ENCODE peak calls at places on chromosomes 13 and 19, in five cellular contexts. N, U, V, Q and E are unnamed samples.

GRCh38 chr13:82248713-82249112 is 1633.6 kb downstream of the SLITRK1 start:
- DNase-seq in Q (no peak), V (no peak), U (no peak), N (no peak), E (no peak)

GRCh38 chr19:47389150-47389556 is 30.2 kb downstream of the MEIS3 start:
- DNase-seq in N (no peak), U (no peak), Q (no peak), V (no peak), E (no peak)

GRCh38 chr19:34474233-34474989 is 7.1 kb upstream of the WTIP start:
- DNase-seq in N (no peak), Q (no peak), V (no peak), U (no peak), E (no peak)

GRCh38 chr19:43760941-43761340 is 6.2 kb upstream of the SMG9 start:
- DNase-seq in N (no peak), U (no peak), Q (no peak), V (no peak), E (no peak)

GRCh38 chr19:47186337-47187022 is 44.5 kb downstream of the BBC3 start:
- DNase-seq in U (no peak), V (no peak), N (no peak), Q (no peak), E (no peak)

GRCh38 chr19:7575426-7576040 is 20.1 kb upstream of the CAMSAP3 start:
- DNase-seq in Q (no peak), U (no peak), V (no peak), N (no peak), E (no peak)

GRCh38 chr19:36110487-36111199 is at the start of gene OVOL3:
- DNase-seq in Q (no peak), U (peak; percentile 60), N (no peak), V (no peak), E (no peak)

GRCh38 chr19:55175117-55175867 is 4.8 kb downstream of the SYT5 start:
- DNase-seq in Q (no peak), V (no peak), N (no peak), U (no peak), E (no peak)

GRCh38 chr19:40921005-40921897 is 39.2 kb upstream of the CYP2A7 start:
- DNase-seq in U (peak; percentile 77), V (no peak), Q (no peak), N (no peak), E (no peak)

GRCh38 chr13:35714096-35714495 is 237.6 kb upstream of the MAB21L1 start:
- DNase-seq in Q (no peak), N (no peak), U (no peak), V (no peak), E (no peak)

GRCh38 chr19:47891923-47892666 is 6.0 kb upstream of the SULT2A1 start:
- DNase-seq in N (no peak), U (peak; percentile 88), Q (no peak), V (peak; percentile 5), E (peak; percentile 4)

GRCh38 chr13:50126378-50127016 is 111.3 kb downstream of the KCNRG start:
- DNase-seq in N (peak; percentile 59), Q (no peak), U (peak; percentile 66), V (no peak), E (no peak)

GRCh38 chr19:44943801-44944249 is 1.8 kb downstream of the APOC4 start:
- DNase-seq in U (no peak), N (no peak), V (peak; percentile 82), Q (no peak), E (no peak)

GRCh38 chr19:1503089-1503924 is 9.5 kb downstream of the ADAMTSL5 start:
- DNase-seq in V (peak; percentile 69), Q (no peak), U (peak; percentile 73), N (peak; percentile 84), E (no peak)

GRCh38 chr19:33469171-33470039 is 52.2 kb downstream of the PEPD start:
- DNase-seq in V (no peak), Q (peak; percentile 60), U (no peak), N (no peak), E (no peak)

GRCh38 chr19:16888629-16889371 is at the start of gene F2RL3:
- DNase-seq in V (peak; percentile 81), U (no peak), Q (no peak), N (no peak), E (peak; percentile 2)

GRCh38 chr13:55437162-55437561 is 1703.6 kb upstream of the PRR20A start:
- DNase-seq in N (no peak), U (no peak), Q (no peak), V (no peak), E (no peak)

GRCh38 chr13:107203146-107203847 is 635.4 kb upstream of the ARGLU1 start:
- DNase-seq in U (peak; percentile 84), Q (no peak), N (peak; percentile 68), V (no peak), E (no peak)

GRCh38 chr19:46841458-46842083 is 9.1 kb downstream of the AP2S1 start:
- DNase-seq in N (peak; percentile 49), V (no peak), Q (peak; percentile 91), U (no peak), E (no peak)

GRCh38 chr19:47433121-47433520 is 13.8 kb upstream of the MEIS3 start:
- DNase-seq in U (no peak), V (no peak), Q (no peak), N (peak; percentile 49), E (no peak)

GRCh38 chr19:4817467-4818277 is 13.8 kb downstream of the TICAM1 start:
- DNase-seq in U (no peak), V (no peak), Q (no peak), N (no peak), E (no peak)

GRCh38 chr19:16628984-16629691 is 1.1 kb upstream of the MED26 start:
- DNase-seq in N (peak; percentile 57), V (peak; percentile 88), U (peak; percentile 26), Q (no peak), E (no peak)

GRCh38 chr19:39778763-39779162 is at the start of gene LEUTX:
- DNase-seq in N (no peak), U (no peak), Q (no peak), V (no peak), E (no peak)

GRCh38 chr19:38650911-38651584 is 3.6 kb downstream of the ACTN4 start:
- DNase-seq in N (no peak), V (peak; percentile 81), Q (no peak), U (no peak), E (peak; percentile 88)
- H3K27ac ChIP-seq in N (peak overlapping the region; percentile 28), V (peak overlapping the region; percentile 96), Q (peak overlapping the region; percentile 81), U (no peak overlapping the region), E (peak overlapping the region; percentile 99)

DNA sequence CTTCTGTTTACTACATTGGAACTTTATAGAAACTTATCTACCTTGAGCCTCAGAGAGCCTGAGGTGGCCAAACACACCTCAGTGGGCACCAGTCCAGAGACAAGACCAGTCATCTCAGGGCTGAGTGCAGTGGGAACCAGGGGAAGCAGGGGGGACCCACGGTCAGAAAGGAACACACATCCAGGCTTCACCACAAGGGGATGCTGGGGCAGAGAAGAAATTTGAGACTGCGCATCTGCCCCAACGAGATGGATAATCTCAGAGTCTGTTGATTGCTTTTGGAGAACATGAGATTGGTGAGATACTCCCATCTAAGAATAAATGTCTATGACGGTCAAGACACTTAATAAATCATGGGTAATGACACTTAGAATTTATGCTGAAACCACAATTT is 98.7 kb downstream of the DOCK9 start:
- DNase-seq in N (no peak), V (no peak), U (no peak), Q (no peak), E (no peak)
- H3K27ac ChIP-seq in N (no peak overlapping the region), V (no peak overlapping the region), U (no peak overlapping the region), Q (no peak overlapping the region), E (no peak overlapping the region)

DNA sequence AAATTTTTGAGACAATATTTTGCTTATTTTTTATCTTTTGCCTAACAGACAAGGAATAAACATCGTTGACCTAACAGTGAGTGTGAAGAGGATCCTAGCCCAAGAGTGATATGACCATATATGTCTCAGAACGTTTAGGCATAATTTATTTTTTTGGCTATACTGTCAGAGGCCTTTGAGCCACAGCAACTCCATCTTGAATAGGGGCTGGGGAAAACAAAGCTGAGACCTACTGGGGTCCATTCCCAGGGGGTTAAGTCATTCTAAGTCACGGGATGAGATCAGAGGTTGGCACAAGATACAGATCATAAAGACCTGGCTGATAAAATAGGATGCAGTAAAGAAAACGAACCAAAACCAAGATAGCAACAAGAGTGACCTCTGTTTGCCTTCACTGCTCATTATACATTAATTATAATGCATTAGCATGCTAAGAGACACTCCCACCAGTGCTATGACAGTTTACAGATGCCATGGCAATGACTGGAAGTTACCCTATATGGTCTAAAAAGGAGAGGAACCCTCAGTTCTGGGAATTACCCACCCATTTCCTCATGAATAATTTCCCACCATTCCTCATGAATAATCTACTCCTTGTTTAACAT is 510.8 kb upstream of the PCDH9 start:
- DNase-seq in N (peak; percentile 4), V (no peak), Q (no peak), U (peak; percentile 75), E (peak; percentile 51)
- H3K27ac ChIP-seq in N (no peak overlapping the region), V (no peak overlapping the region), Q (no peak overlapping the region), U (no peak overlapping the region), E (peak overlapping the region; percentile 40)

GRCh38 chr13:19725320-19725719 is 57.4 kb downstream of the PSPC1 start:
- DNase-seq in U (no peak), Q (no peak), N (no peak), V (no peak), E (no peak)

GRCh38 chr13:19726611-19727010 is 56.1 kb downstream of the PSPC1 start:
- DNase-seq in Q (no peak), V (no peak), N (no peak), U (no peak), E (no peak)
- H3K27ac ChIP-seq in Q (no peak overlapping the region), V (no peak overlapping the region), N (no peak overlapping the region), U (no peak overlapping the region), E (no peak overlapping the region)